ENCODE peak calls at places on chromosome 5, in eight cellular contexts. B is left ventricle myocardium inferior; Y is heart right ventricle; R is CD8-positive, alpha-beta T cell; Q is spleen; G is astrocyte; T is neural progenitor cell; O is endothelial cell of umbilical vein. A is an unnamed sample. For H3K4me1, the result is how much of the 10 kb centered on the place peaks cover.

GRCh38 chr5:149015126-149015525 is 47.7 kb downstream of the SH3TC2 start:
- DNase-seq in B (no peak), Y (no peak), R (no peak), Q (no peak), G (no peak), T (no peak), O (no peak), A (no peak)

GRCh38 chr5:54774281-54775171 is 210.9 kb downstream of the ESM1 start:
- DNase-seq in B (peak), Y (peak), R (no peak), Q (peak), G (no peak), T (no peak), O (peak), A (no peak)

GRCh38 chr5:150846651-150847333 is 471 bp downstream of the IRGM start:
- DNase-seq in B (no peak), Y (peak), R (peak), Q (peak), G (peak), T (peak), O (peak), A (peak)

GRCh38 chr5:160133071-160133917 is 14.0 kb upstream of the PWWP2A start:
- DNase-seq in B (peak), Y (peak), R (no peak), Q (no peak), G (peak), T (peak), O (peak), A (peak)

GRCh38 chr5:133930061-133930823 is 38.2 kb downstream of the C5orf15 start:
- DNase-seq in B (no peak), Y (no peak), R (peak), Q (no peak), G (peak), T (no peak), O (no peak), A (peak)

GRCh38 chr5:66923457-66923856 is 273.1 kb downstream of the CD180 start:
- DNase-seq in B (no peak), Y (no peak), R (no peak), Q (no peak), G (no peak), T (no peak), O (no peak), A (no peak)

GRCh38 chr5:124746916-124747769 is 704 bp upstream of the ZNF608 start:
- DNase-seq in B (peak), Y (peak), R (no peak), Q (peak), G (peak), T (peak), O (peak), A (peak)

GRCh38 chr5:148970228-148970627 is 92.6 kb downstream of the SH3TC2 start:
- DNase-seq in B (no peak), Y (no peak), R (no peak), Q (no peak), G (no peak), T (peak), O (no peak), A (peak)

GRCh38 chr5:107966216-107966615 is 295.5 kb upstream of the EFNA5 start:
- DNase-seq in B (no peak), Y (no peak), R (no peak), Q (no peak), G (no peak), T (no peak), O (peak), A (no peak)

DNA sequence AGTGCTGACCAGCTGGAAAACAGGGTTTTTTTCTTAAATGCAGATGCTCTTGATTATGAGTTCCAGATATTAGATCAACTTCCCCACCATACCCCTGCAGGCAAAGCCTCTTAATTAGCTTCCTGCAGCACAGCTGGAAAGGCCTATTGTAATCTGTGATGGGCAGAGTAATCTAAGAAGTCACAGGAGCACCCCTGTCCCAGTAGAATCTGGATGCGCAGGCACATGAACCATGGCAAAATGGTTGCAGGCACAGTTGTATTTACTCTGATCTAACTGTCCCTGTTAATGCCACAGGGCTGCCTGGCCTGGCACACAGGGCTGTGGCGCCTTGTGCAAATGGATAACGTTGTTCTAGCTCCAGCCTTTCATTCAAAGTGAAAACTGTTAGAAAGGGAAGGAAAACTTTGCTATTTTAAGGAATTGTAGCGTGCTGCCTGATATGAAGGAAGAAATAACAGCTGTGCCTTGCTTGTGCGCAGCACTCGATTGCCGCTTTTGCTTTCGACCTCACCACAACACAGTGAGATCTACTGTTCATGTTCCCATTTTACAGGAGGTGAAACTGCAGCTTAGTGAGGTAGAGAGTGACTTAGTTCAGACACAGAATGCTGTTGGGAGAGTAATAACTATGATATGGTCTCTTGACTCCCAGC is 2.3 kb downstream of the TGFBI start:
- DNase-seq in B (no peak), Y (no peak), R (no peak), Q (peak), G (no peak), T (peak), O (no peak), A (no peak)
- H3K4me1 ChIP-seq in B (half or more), Y (half or more), R (under half), Q (under half), G (half or more), T (under half), O (under half), A (half or more)

GRCh38 chr5:179783128-179783527 is 10.7 kb upstream of the LTC4S start:
- DNase-seq in B (no peak), Y (no peak), R (no peak), Q (peak), G (no peak), T (no peak), O (no peak), A (no peak)
- H3K4me3 ChIP-seq in B (no peak), Y (no peak), R (no peak), Q (no peak), G (no peak), T (no peak), O (no peak), A (no peak)

GRCh38 chr5:172905346-172905756 is 53.9 kb upstream of the RPL26L1 start:
- DNase-seq in B (no peak), Y (no peak), R (no peak), Q (no peak), G (no peak), T (no peak), O (no peak), A (no peak)
- H3K4me1 ChIP-seq in B (half or more), Y (half or more), R (under half), Q (under half), G (half or more), T (under half), O (under half), A (half or more)

GRCh38 chr5:181168595-181169118 is 21.3 kb downstream of the OR2V2 start:
- DNase-seq in B (no peak), Y (no peak), R (no peak), Q (no peak), G (no peak), T (no peak), O (no peak), A (no peak)

GRCh38 chr5:181170237-181170830 is 22.9 kb downstream of the OR2V2 start:
- DNase-seq in B (no peak), Y (no peak), R (no peak), Q (no peak), G (no peak), T (peak), O (no peak), A (no peak)

GRCh38 chr5:181167814-181168488 is 20.6 kb downstream of the OR2V2 start:
- DNase-seq in B (no peak), Y (no peak), R (no peak), Q (no peak), G (no peak), T (peak), O (no peak), A (no peak)

GRCh38 chr5:181164076-181164952 is 16.9 kb downstream of the OR2V2 start:
- DNase-seq in B (no peak), Y (no peak), R (peak), Q (no peak), G (no peak), T (peak), O (no peak), A (no peak)

GRCh38 chr5:181166812-181167733 is 19.7 kb downstream of the OR2V2 start:
- DNase-seq in B (no peak), Y (no peak), R (no peak), Q (no peak), G (no peak), T (no peak), O (no peak), A (no peak)
- H3K4me3 ChIP-seq in B (no peak), Y (no peak), R (no peak), Q (no peak), G (no peak), T (no peak), O (no peak), A (no peak)

A was measured in SJSA1.